ENCODE peak calls at places on chromosomes 11 and 22, in nine cellular contexts. R, P, T, I, N, C, Y, E and D are unnamed samples.

GRCh38 chr11:121669422-121669821 is 216.7 kb upstream of the SORL1-AS1 start:
- DNase-seq in I (no peak), Y (no peak), R (no peak), N (no peak), E (no peak), C (no peak), P (no peak), T (no peak), D (no peak)

GRCh38 chr22:20546541-20546950 is 39.1 kb downstream of the MED15 start:
- DNase-seq in P (no peak), C (no peak), N (no peak), R (no peak), T (no peak), Y (no peak), I (no peak), E (no peak), D (no peak)

GRCh38 chr22:43170131-43170480 is 16.8 kb downstream of the TTLL12 start:
- DNase-seq in N (no peak), C (no peak), I (no peak), Y (no peak), R (no peak), P (no peak), E (no peak), T (no peak), D (no peak)

GRCh38 chr11:1883342-1884122 is 8.2 kb downstream of the PRR33 start:
- DNase-seq in C (no peak), Y (no peak), I (no peak), R (no peak), E (no peak), P (peak), N (no peak), T (no peak), D (no peak)

GRCh38 chr11:103532133-103532788 is 423.0 kb downstream of the DYNC2H1 start:
- DNase-seq in T (no peak), R (no peak), C (peak), P (no peak), N (no peak), Y (no peak), I (peak), E (peak), D (no peak)

GRCh38 chr22:35452810-35453743 is 53.1 kb downstream of the MCM5 start:
- DNase-seq in T (no peak), C (no peak), P (no peak), Y (no peak), N (no peak), E (no peak), R (no peak), I (no peak), D (no peak)

GRCh38 chr11:47057374-47057773 is 119.3 kb downstream of the ARFGAP2 start:
- DNase-seq in I (peak), E (no peak), N (no peak), P (no peak), T (no peak), Y (peak), C (no peak), R (no peak), D (no peak)

GRCh38 chr11:124481365-124482323 is 36.1 kb upstream of the OR8B8 start:
- DNase-seq in I (peak), T (no peak), C (peak), Y (peak), R (no peak), P (no peak), N (peak), E (no peak), D (peak)

GRCh38 chr11:120690406-120690805 is 178.9 kb downstream of the GRIK4 start:
- DNase-seq in E (no peak), R (no peak), T (no peak), C (no peak), I (no peak), P (no peak), Y (no peak), N (no peak), D (no peak)

GRCh38 chr11:61338783-61339489 is 5.9 kb downstream of the TKFC start:
- DNase-seq in R (no peak), Y (no peak), C (no peak), P (peak), T (peak), E (no peak), N (no peak), I (no peak), D (no peak)

GRCh38 chr11:32794439-32794838 is at the start of gene CCDC73:
- DNase-seq in E (no peak), T (no peak), Y (no peak), I (no peak), R (no peak), N (no peak), C (no peak), P (no peak), D (no peak)

GRCh38 chr11:133705873-133706272 is 139.4 kb downstream of the SPATA19 start:
- DNase-seq in Y (no peak), I (no peak), T (no peak), C (no peak), E (no peak), P (no peak), N (no peak), R (no peak), D (no peak)

GRCh38 chr11:30365793-30366517 is 43.1 kb downstream of the ARL14EP start:
- DNase-seq in R (no peak), T (no peak), I (no peak), C (no peak), N (no peak), P (no peak), Y (no peak), E (no peak), D (no peak)

GRCh38 chr11:63832336-63832735 is 6.6 kb upstream of the MARK2 start:
- DNase-seq in Y (no peak), E (no peak), I (no peak), R (no peak), N (no peak), C (no peak), T (no peak), P (no peak), D (no peak)

GRCh38 chr11:73584831-73585230 is 13.1 kb downstream of the FAM168A start:
- DNase-seq in T (no peak), N (no peak), I (no peak), E (no peak), R (no peak), Y (no peak), C (no peak), P (no peak), D (no peak)

GRCh38 chr11:129279326-129280026 is 87.4 kb upstream of the ARHGAP32 start:
- DNase-seq in C (peak), N (peak), T (peak), Y (peak), I (peak), P (peak), E (peak), R (peak), D (peak)
- TF ChIP-seq CTCF in C (no peak), N (no peak), T (no peak), Y (peak), I (no peak), P (no peak), E (no peak), R (no peak), D (no peak)

GRCh38 chr22:23156286-23156685 is 11.0 kb downstream of the RAB36 start:
- DNase-seq in R (no peak), P (no peak), Y (peak), C (no peak), I (no peak), T (peak), E (no peak), N (no peak), D (no peak)
- TF ChIP-seq CTCF in R (no peak), P (no peak), Y (peak), C (no peak), I (no peak), T (no peak), E (no peak), N (no peak), D (no peak)

GRCh38 chr11:20387262-20388095 is at the start of gene PRMT3:
- DNase-seq in N (peak), I (peak), Y (peak), C (peak), E (peak), T (peak), P (peak), R (peak), D (peak)
- TF ChIP-seq CTCF in N (peak), I (no peak), Y (no peak), C (no peak), E (no peak), T (peak), P (peak), R (peak), D (no peak)

DNA sequence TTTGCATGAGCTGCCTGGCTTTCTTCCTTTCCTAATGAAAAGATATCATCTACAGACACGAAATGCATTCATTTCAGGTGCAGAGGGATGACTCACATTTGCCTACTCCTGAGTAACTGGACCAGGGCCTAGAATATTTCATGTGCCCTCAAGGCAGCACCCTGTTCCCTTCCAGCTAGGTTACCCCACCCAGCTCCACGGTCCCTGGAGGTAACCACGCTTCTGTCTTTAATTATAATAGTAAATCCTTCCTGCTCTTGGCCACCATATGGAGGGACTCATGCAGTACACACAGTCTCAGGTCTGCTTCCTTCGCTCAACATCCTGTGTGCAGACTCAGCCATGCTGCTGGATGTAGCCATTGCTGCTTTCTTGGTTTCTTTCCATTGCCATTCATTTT is 22.3 kb downstream of the DHCR7 start:
- DNase-seq in C (no peak), E (no peak), Y (no peak), N (no peak), P (no peak), I (no peak), R (no peak), T (no peak), D (no peak)
- TF ChIP-seq CTCF in C (no peak), E (no peak), Y (no peak), N (no peak), P (no peak), I (no peak), R (no peak), T (no peak), D (no peak)